ENCODE peak calls at places on chromosomes 4 and X, in ten cellular contexts. E is effector memory CD4-positive, alpha-beta T cell; X is CD4-positive, alpha-beta memory T cell; K is PC-3; D is left lung; R is endothelial cell of umbilical vein; Q is upper lobe of right lung; F is breast epithelium; N is adrenal gland; J is mucosa of descending colon. Y is an unnamed sample. For H3K4me1, the result is how much of the 10 kb centered on the place peaks cover.

GRCh38 chr4:5809216-5809776 is 83.6 kb downstream of the CRMP1 start:
- DNase-seq in D (peak), N (no peak), Q (no peak), R (no peak), K (no peak), F (no peak), X (no peak), J (no peak), E (no peak), Y (no peak)

GRCh38 chr4:103904126-103904525 is 184.3 kb upstream of the TACR3 start:
- DNase-seq in E (no peak), F (no peak), J (no peak), D (no peak), N (no peak), Q (no peak), R (no peak), K (no peak), X (no peak), Y (no peak)

GRCh38 chrX:125998432-125998831 is 167.7 kb downstream of the DCAF12L2 start:
- DNase-seq in R (peak), F (no peak), X (no peak), N (no peak), D (no peak), Q (no peak), J (no peak), K (peak), E (no peak), Y (no peak)

GRCh38 chr4:125313497-125313896 is 1.3 kb upstream of the FAT4 start:
- DNase-seq in D (no peak), Q (no peak), E (no peak), K (peak), N (peak), F (no peak), J (no peak), X (peak), R (peak), Y (peak)

GRCh38 chr4:1996866-1997611 is 11.7 kb downstream of the NELFA start:
- DNase-seq in N (no peak), Q (no peak), E (no peak), D (no peak), J (no peak), F (no peak), K (peak), R (no peak), X (no peak), Y (no peak)

GRCh38 chr4:122819708-122820449 is 6.8 kb upstream of the FGF2 start:
- DNase-seq in K (peak), N (no peak), Q (no peak), R (no peak), J (no peak), F (no peak), X (no peak), E (no peak), D (no peak), Y (no peak)

GRCh38 chr4:55634417-55635128 is 1.5 kb downstream of the NMU start:
- DNase-seq in R (no peak), Q (no peak), F (no peak), E (no peak), D (no peak), K (no peak), N (no peak), X (no peak), J (no peak), Y (no peak)

GRCh38 chrX:56281789-56282188 is 49.6 kb downstream of the KLF8 start:
- DNase-seq in D (no peak), Q (no peak), K (peak), X (peak), J (no peak), R (peak), F (no peak), E (no peak), N (no peak), Y (no peak)

GRCh38 chrX:13587791-13588477 is 18.5 kb downstream of the EGFL6 start:
- DNase-seq in X (no peak), D (no peak), F (no peak), E (no peak), K (no peak), N (no peak), R (no peak), Q (no peak), J (no peak), Y (no peak)

GRCh38 chr4:14528921-14529320 is 473.4 kb upstream of the CPEB2 start:
- DNase-seq in Q (no peak), X (no peak), N (no peak), R (no peak), J (no peak), E (no peak), D (no peak), K (no peak), F (no peak), Y (no peak)

GRCh38 chr4:136985683-136986082 is 546.6 kb downstream of the PCDH18 start:
- DNase-seq in X (no peak), R (no peak), D (no peak), E (no peak), N (no peak), J (no peak), Q (no peak), F (no peak), K (no peak), Y (no peak)

GRCh38 chrX:46912673-46913491 is 661 bp downstream of the JADE3 start:
- DNase-seq in R (peak), X (no peak), N (no peak), Q (peak), E (no peak), J (peak), D (peak), K (peak), F (peak), Y (peak)

GRCh38 chr4:6105311-6105911 is 87.2 kb upstream of the C4orf50 start:
- DNase-seq in X (no peak), J (no peak), Q (no peak), N (peak), K (no peak), D (no peak), R (no peak), F (no peak), E (no peak), Y (no peak)

GRCh38 chr4:7908668-7909067 is 31.0 kb downstream of the AFAP1 start:
- DNase-seq in N (no peak), R (no peak), K (no peak), E (no peak), D (no peak), Q (no peak), F (no peak), X (no peak), J (no peak), Y (no peak)
- H3K4me1 ChIP-seq in N (under half), R (half or more), K (half or more), E (under half), D (under half), Q (under half), F (under half), X (under half), J (under half), Y (under half)

GRCh38 chr4:15749001-15749400 is 29.1 kb upstream of the CD38 start:
- DNase-seq in D (no peak), K (no peak), N (no peak), X (no peak), E (no peak), Q (no peak), F (no peak), R (no peak), J (no peak), Y (no peak)
- H3K4me1 ChIP-seq in D (under half), K (under half), N (under half), X (under half), E (under half), Q (under half), F (under half), R (under half), J (under half), Y (under half)

GRCh38 chr4:145887241-145887964 is 51.2 kb downstream of the ZNF827 start:
- DNase-seq in F (no peak), R (peak), J (no peak), X (no peak), E (no peak), K (peak), N (no peak), D (no peak), Q (no peak), Y (peak)
- H3K4me1 ChIP-seq in F (under half), R (under half), J (under half), X (under half), E (under half), K (under half), N (under half), D (under half), Q (under half), Y (under half)

GRCh38 chr4:8439914-8440490 is 521 bp downstream of the ACOX3 start:
- DNase-seq in Q (no peak), R (no peak), J (no peak), X (no peak), N (peak), F (no peak), E (no peak), K (no peak), D (no peak), Y (no peak)
- H3K4me1 ChIP-seq in Q (half or more), R (under half), J (under half), X (half or more), N (under half), F (under half), E (under half), K (under half), D (under half), Y (under half)

DNA sequence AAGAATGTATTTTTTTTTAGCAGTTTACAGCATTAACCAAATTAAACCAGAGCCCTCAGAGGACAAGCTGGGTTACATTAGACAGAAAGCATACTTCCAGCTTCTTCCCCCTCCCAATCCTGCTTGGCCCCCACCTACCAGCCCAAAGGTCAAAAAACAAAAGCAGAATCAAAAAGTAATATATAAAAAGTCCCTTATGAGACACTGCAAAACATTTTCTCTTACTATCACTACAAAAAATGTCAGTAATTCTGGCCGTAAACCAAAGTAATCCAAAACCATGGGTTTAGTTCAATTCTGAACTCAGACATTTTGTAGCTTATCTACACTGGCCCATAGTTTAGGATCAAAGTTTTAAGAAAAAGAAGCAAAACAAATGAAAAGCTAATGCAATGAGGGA is 38.0 kb downstream of the APBB2 start:
- DNase-seq in K (peak), X (no peak), Q (no peak), D (no peak), N (no peak), E (no peak), R (peak), J (no peak), F (no peak), Y (no peak)
- H3K4me1 ChIP-seq in K (under half), X (under half), Q (under half), D (under half), N (under half), E (under half), R (half or more), J (under half), F (under half), Y (under half)

GRCh38 chr4:48787031-48787430 is 7.0 kb upstream of the FRYL start:
- DNase-seq in R (no peak), E (no peak), K (no peak), F (no peak), N (no peak), Q (no peak), J (no peak), X (no peak), D (no peak), Y (no peak)
- H3K4me1 ChIP-seq in R (under half), E (under half), K (under half), F (under half), N (under half), Q (under half), J (under half), X (under half), D (under half), Y (under half)

GRCh38 chr4:111954546-111954945 is 190.7 kb upstream of the FAM241A start:
- DNase-seq in E (no peak), N (no peak), X (no peak), J (no peak), K (no peak), Q (no peak), R (no peak), D (no peak), F (no peak), Y (no peak)
- H3K4me1 ChIP-seq in E (under half), N (under half), X (under half), J (under half), K (under half), Q (under half), R (under half), D (under half), F (under half), Y (under half)

DNA sequence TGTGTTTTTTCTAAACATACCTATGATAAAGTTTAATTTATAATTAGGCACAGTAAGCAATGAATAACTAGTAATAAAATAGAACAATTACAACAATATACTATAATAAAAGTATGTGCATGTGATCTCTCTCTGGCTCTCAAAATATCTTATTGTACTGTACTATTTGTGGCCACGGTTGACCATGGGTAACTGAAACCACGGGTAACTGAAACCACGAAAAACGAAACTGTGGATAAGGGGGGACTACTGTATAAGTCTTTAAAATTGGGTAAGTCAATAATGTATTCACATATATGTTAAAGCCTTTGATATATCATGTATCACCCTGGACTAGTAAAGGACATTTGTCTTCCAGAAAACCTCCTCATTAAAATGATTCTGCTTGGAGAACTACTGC is 20.0 kb downstream of the TMEM154 start:
- DNase-seq in R (no peak), Q (no peak), K (no peak), E (no peak), F (no peak), N (no peak), J (no peak), X (no peak), D (no peak), Y (no peak)
- H3K4me1 ChIP-seq in R (under half), Q (under half), K (under half), E (under half), F (under half), N (under half), J (under half), X (under half), D (under half), Y (under half)